ENCODE peak calls at places on chromosome 22, in nine cellular contexts. Z is kidney tubule cell; X is substantia nigra; K is kidney glomerular epithelial cell; G is osteocyte; S is testis; C is left ventricle myocardium superior; T is activated CD4-positive, CD25-positive, alpha-beta regulatory T cell; F is foreskin fibroblast. H is an unnamed sample.

GRCh38 chr22:38228873-38229740 is 27.3 kb downstream of the MAFF start:
- DNase-seq in Z (peak; percentile 54), F (peak; percentile 71), S (peak; percentile 37), X (no peak), K (peak; percentile 29), C (peak; percentile 63), G (no peak), T (no peak), H (peak; percentile 87)

GRCh38 chr22:21587803-21588611 is 20.5 kb downstream of the UBE2L3 start:
- DNase-seq in F (no peak), C (no peak), T (no peak), G (no peak), K (no peak), S (peak; percentile 73), X (no peak), Z (no peak), H (no peak)

GRCh38 chr22:17962168-17962567 is 62.2 kb downstream of the MICAL3 start:
- DNase-seq in X (no peak), G (no peak), K (no peak), S (no peak), C (no peak), Z (no peak), T (no peak), F (no peak), H (no peak)

GRCh38 chr22:44680058-44680457 is 21.9 kb upstream of the PRR5 start:
- DNase-seq in S (no peak), T (no peak), K (no peak), C (no peak), G (no peak), X (no peak), F (no peak), Z (no peak), H (no peak)

GRCh38 chr22:20885557-20886323 is 26.9 kb downstream of the SNAP29 start:
- DNase-seq in F (peak; percentile 73), Z (peak; percentile 81), T (no peak), S (peak; percentile 86), G (peak; percentile 90), K (peak; percentile 63), C (peak; percentile 85), X (peak; percentile 13), H (peak; percentile 78)

GRCh38 chr22:35552186-35552842 is 11.7 kb downstream of the RASD2 start:
- DNase-seq in F (no peak), Z (no peak), S (peak; percentile 64), X (no peak), T (peak; percentile 62), K (no peak), G (no peak), C (no peak), H (no peak)

GRCh38 chr22:40345271-40345670 is 1.0 kb upstream of the ADSL start:
- DNase-seq in T (no peak), C (no peak), F (peak; percentile 27), Z (peak; percentile 71), S (no peak), X (no peak), G (no peak), K (no peak), H (no peak)

GRCh38 chr22:35217541-35217940 is 39.8 kb upstream of the HMGXB4 start:
- DNase-seq in S (no peak), K (no peak), Z (no peak), G (no peak), C (no peak), F (no peak), X (no peak), T (no peak), H (no peak)

H was measured in suprapubic skin.